ENCODE peak calls at places on chromosomes 13 and 19, in eight cellular contexts. Y, B, X, D, M, L, P and U are unnamed samples.

GRCh38 chr19:45800009-45800553 is 7.4 kb upstream of the DMWD start:
- DNase-seq in P (peak; percentile 71), L (peak; percentile 56), Y (no peak), D (no peak), B (peak; percentile 65), X (no peak), M (no peak), U (no peak)

GRCh38 chr13:114045113-114045735 is 71.3 kb upstream of the C13orf46 start:
- DNase-seq in M (no peak), D (no peak), B (no peak), L (no peak), P (no peak), X (no peak), Y (no peak), U (no peak)

GRCh38 chr19:5032101-5032967 is 63.4 kb downstream of the KDM4B start:
- DNase-seq in P (no peak), B (no peak), M (no peak), D (peak; percentile 29), X (no peak), L (no peak), Y (no peak), U (no peak)

GRCh38 chr19:50638576-50638975 is 1.1 kb downstream of the SYT3 start:
- DNase-seq in D (no peak), X (no peak), Y (no peak), L (no peak), B (no peak), M (no peak), P (no peak), U (no peak)

GRCh38 chr13:77595166-77595810 is 59.8 kb downstream of the SCEL start:
- DNase-seq in L (no peak), D (no peak), X (no peak), B (no peak), Y (no peak), M (no peak), P (no peak), U (no peak)

GRCh38 chr13:46489586-46490023 is 63.4 kb upstream of the LRCH1 start:
- DNase-seq in M (no peak), D (peak; percentile 18), Y (no peak), L (peak; percentile 88), X (no peak), P (peak; percentile 67), B (no peak), U (no peak)

GRCh38 chr13:45055902-45056648 is 64.2 kb upstream of the GTF2F2 start:
- DNase-seq in P (peak; percentile 56), X (no peak), D (peak; percentile 57), L (peak; percentile 91), B (no peak), M (peak; percentile 81), Y (no peak), U (no peak)

GRCh38 chr19:40604647-40605200 is 3.6 kb downstream of the LTBP4 start:
- DNase-seq in Y (no peak), L (no peak), P (no peak), D (peak; percentile 34), X (no peak), B (peak; percentile 66), M (peak; percentile 79), U (no peak)

GRCh38 chr19:8445488-8446001 is 770 bp downstream of the HNRNPM start:
- DNase-seq in P (no peak), M (peak; percentile 76), X (no peak), B (no peak), L (peak; percentile 77), D (peak; percentile 78), Y (peak; percentile 59), U (no peak)

GRCh38 chr19:11887618-11888531 is at the start of gene ZNF69:
- DNase-seq in Y (peak; percentile 97), X (peak; percentile 93), P (peak; percentile 62), M (peak; percentile 91), B (no peak), L (peak; percentile 38), D (peak; percentile 97), U (peak; percentile 90)

GRCh38 chr19:50357178-50358100 is 8.0 kb downstream of the NAPSA start:
- DNase-seq in D (peak; percentile 76), P (peak; percentile 41), L (peak; percentile 60), X (no peak), M (peak; percentile 90), B (peak; percentile 82), Y (peak; percentile 89), U (peak; percentile 45)

GRCh38 chr19:7200739-7201138 is 93.5 kb downstream of the INSR start:
- DNase-seq in Y (no peak), M (no peak), X (no peak), L (no peak), D (no peak), P (no peak), B (no peak), U (no peak)

GRCh38 chr19:5376928-5377327 is 36.3 kb upstream of the PTPRS start:
- DNase-seq in B (no peak), D (no peak), M (no peak), P (no peak), X (no peak), Y (no peak), L (no peak), U (no peak)

GRCh38 chr19:10975374-10976036 is 14.7 kb downstream of the SMARCA4 start:
- DNase-seq in X (no peak), B (no peak), M (peak; percentile 83), Y (peak; percentile 74), D (no peak), P (peak; percentile 66), L (peak; percentile 72), U (no peak)

GRCh38 chr13:21348771-21349170 is 110.3 kb downstream of the ZDHHC20 start:
- DNase-seq in D (no peak), B (no peak), L (no peak), Y (no peak), P (no peak), X (no peak), M (no peak), U (no peak)

GRCh38 chr13:42398542-42398941 is 126.6 kb downstream of the AKAP11 start:
- DNase-seq in D (peak; percentile 47), X (no peak), P (no peak), B (no peak), Y (no peak), M (peak; percentile 73), L (no peak), U (no peak)

GRCh38 chr13:95133498-95133897 is 167.8 kb downstream of the ABCC4 start:
- DNase-seq in M (no peak), Y (no peak), L (no peak), D (no peak), B (no peak), P (no peak), X (no peak), U (no peak)

GRCh38 chr13:100581504-100581903 is 7.1 kb downstream of the GGACT start:
- DNase-seq in D (no peak), L (no peak), M (no peak), B (no peak), P (no peak), Y (no peak), X (no peak), U (no peak)

GRCh38 chr19:6020972-6021805 is 43.2 kb upstream of the RANBP3 start:
- DNase-seq in M (peak; percentile 50), P (no peak), B (no peak), Y (no peak), L (no peak), X (no peak), D (no peak), U (no peak)

GRCh38 chr19:31286491-31286890 is 62.7 kb downstream of the TSHZ3 start:
- DNase-seq in Y (no peak), P (no peak), M (peak; percentile 54), L (no peak), X (no peak), D (no peak), B (no peak), U (no peak)

GRCh38 chr13:104318121-104318520 is 1251.9 kb upstream of the SLC10A2 start:
- DNase-seq in L (peak; percentile 3), D (peak; percentile 18), M (no peak), B (no peak), P (peak; percentile 49), Y (no peak), X (no peak), U (no peak)

GRCh38 chr19:17993076-17993813 is 14.7 kb upstream of the ARRDC2 start:
- DNase-seq in P (no peak), M (no peak), L (no peak), Y (no peak), X (no peak), B (no peak), D (no peak), U (no peak)

GRCh38 chr19:17999685-18000479 is 8.1 kb upstream of the ARRDC2 start:
- DNase-seq in L (no peak), X (no peak), P (no peak), M (no peak), Y (no peak), D (no peak), B (no peak), U (no peak)

GRCh38 chr19:17998827-17999150 is 9.2 kb upstream of the ARRDC2 start:
- DNase-seq in B (no peak), Y (no peak), L (no peak), M (no peak), X (no peak), D (no peak), P (no peak), U (no peak)

GRCh38 chr19:17997969-17998826 is 9.8 kb upstream of the ARRDC2 start:
- DNase-seq in L (peak; percentile 77), P (peak; percentile 24), X (no peak), D (peak; percentile 43), M (no peak), B (peak; percentile 86), Y (no peak), U (peak; percentile 74)

GRCh38 chr19:17996826-17997316 is 11.1 kb upstream of the ARRDC2 start:
- DNase-seq in B (peak; percentile 76), M (peak; percentile 92), Y (peak; percentile 89), D (peak; percentile 85), P (peak; percentile 52), X (peak; percentile 91), L (peak; percentile 77), U (peak; percentile 89)
- H3K4me3 ChIP-seq in B (peak overlapping the region; percentile 53), M (no peak overlapping the region), Y (no peak overlapping the region), D (no peak overlapping the region), P (no peak overlapping the region), X (no peak overlapping the region), L (no peak overlapping the region), U (peak overlapping the region; percentile 76)

GRCh38 chr19:58054792-58055482 is 4.1 kb upstream of the ZNF135 start:
- DNase-seq in Y (peak; percentile 67), M (no peak), P (peak; percentile 2), L (no peak), B (no peak), X (no peak), D (peak; percentile 29), U (no peak)
- H3K9me3 ChIP-seq in Y (no peaks in the 10 kb centered on the region), M (peaks cover 6% of the 10 kb centered on the region), P (peaks cover 50% of the 10 kb centered on the region), L (peaks cover 9% of the 10 kb centered on the region), B (peaks cover 83% of the 10 kb centered on the region), X (peaks cover 6% of the 10 kb centered on the region), D (no peaks in the 10 kb centered on the region), U (peaks cover 19% of the 10 kb centered on the region)

DNA sequence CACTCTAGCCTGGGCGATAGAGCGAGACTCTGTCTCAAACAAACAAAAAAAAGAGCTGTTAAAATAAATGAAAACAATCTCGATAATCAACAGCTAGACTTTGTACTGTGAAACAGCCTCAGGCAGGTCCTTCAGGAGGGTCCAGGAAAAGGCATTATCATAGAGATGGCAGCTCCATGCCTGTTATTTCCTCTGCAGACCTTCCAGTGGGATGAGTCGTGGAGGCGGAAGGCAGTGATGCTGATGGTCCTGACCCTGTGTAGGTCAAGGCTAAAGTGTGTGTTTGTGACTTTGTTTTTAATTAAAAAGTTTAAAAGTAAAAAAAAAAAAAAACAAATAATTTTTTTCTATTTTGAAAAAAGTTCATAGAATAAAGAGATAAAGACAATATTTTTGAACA is 117.4 kb downstream of the TNFRSF19 start:
- DNase-seq in P (peak; percentile 48), M (no peak), L (peak; percentile 21), B (no peak), D (no peak), Y (no peak), X (no peak), U (no peak)
- H3K4me3 ChIP-seq in P (no peak overlapping the region), M (no peak overlapping the region), L (no peak overlapping the region), B (no peak overlapping the region), D (no peak overlapping the region), Y (no peak overlapping the region), X (no peak overlapping the region), U (no peak overlapping the region)

GRCh38 chr19:52474351-52475127 is 21.2 kb downstream of the ZNF578 start:
- DNase-seq in P (no peak), B (no peak), Y (no peak), L (no peak), D (no peak), M (no peak), X (no peak), U (no peak)
- H3K9me3 ChIP-seq in P (peaks cover 74% of the 10 kb centered on the region), B (peaks cover 88% of the 10 kb centered on the region), Y (no peaks in the 10 kb centered on the region), L (peaks cover 71% of the 10 kb centered on the region), D (peaks cover 55% of the 10 kb centered on the region), M (peaks cover 89% of the 10 kb centered on the region), X (peaks cover 63% of the 10 kb centered on the region), U (peaks cover 53% of the 10 kb centered on the region)